ENCODE peak calls at places on chromosomes 3 and 15, in eight cellular contexts. F is skeletal muscle cell; Q is adrenal gland; O is iPS-NIHi11; S is activated CD4-positive, alpha-beta T cell treated with anti-CD3 and anti-CD28 coated beads, Interleukin-2, amount 10 ng/mL, durations not matched to agents 7 days and 5 days; U is CD4-positive, alpha-beta memory T cell; D is choroid plexus epithelial cell; K is B cell. H is an unnamed sample.

GRCh38 chr3:127734181-127734720 is 61.5 kb downstream of the ABTB1 start:
- DNase-seq in O (no peak), D (no peak), S (no peak), K (no peak), U (no peak), Q (no peak), F (no peak), H (no peak)

GRCh38 chr3:124483915-124484470 is 246.3 kb upstream of the UMPS start:
- DNase-seq in Q (no peak), F (no peak), S (no peak), U (no peak), K (no peak), D (peak), O (no peak), H (no peak)

GRCh38 chr15:66133247-66133646 is 120.3 kb downstream of the MEGF11 start:
- DNase-seq in K (no peak), D (no peak), F (no peak), O (no peak), U (no peak), Q (peak), S (no peak), H (no peak)

GRCh38 chr3:134754768-134755559 is 40.1 kb upstream of the EPHB1 start:
- DNase-seq in S (peak), K (peak), F (no peak), Q (peak), D (peak), O (peak), U (no peak), H (peak)

GRCh38 chr3:138332472-138333073 is 2.9 kb upstream of the NME9 start:
- DNase-seq in K (no peak), D (peak), O (peak), Q (no peak), S (no peak), F (no peak), U (peak), H (peak)

GRCh38 chr15:49238342-49238741 is 68.3 kb downstream of the GALK2 start:
- DNase-seq in Q (peak), K (no peak), S (no peak), U (no peak), D (peak), O (no peak), F (peak), H (no peak)

GRCh38 chr3:53045784-53046170 is at the start of gene SFMBT1:
- DNase-seq in O (peak), D (peak), Q (peak), U (peak), F (no peak), K (peak), S (peak), H (peak)

GRCh38 chr3:186985713-186986364 is 55.5 kb downstream of the ST6GAL1 start:
- DNase-seq in O (no peak), S (no peak), U (no peak), F (no peak), Q (no peak), K (peak), D (no peak), H (peak)

GRCh38 chr3:193962986-193963683 is 172.8 kb upstream of the HES1 start:
- DNase-seq in K (no peak), F (no peak), D (no peak), O (no peak), S (no peak), U (no peak), Q (no peak), H (no peak)

GRCh38 chr3:54342676-54343075 is 220.3 kb downstream of the CACNA2D3 start:
- DNase-seq in F (no peak), Q (no peak), S (no peak), O (no peak), U (no peak), K (no peak), D (no peak), H (peak)

GRCh38 chr3:45191924-45192417 is 34.1 kb downstream of the TMEM158 start:
- DNase-seq in K (no peak), D (no peak), O (no peak), F (no peak), U (no peak), S (no peak), Q (no peak), H (no peak)

GRCh38 chr3:158792709-158793108 is 9.1 kb upstream of the MFSD1 start:
- DNase-seq in Q (peak), F (peak), O (no peak), S (no peak), K (no peak), D (peak), U (no peak), H (no peak)

GRCh38 chr3:129486057-129487035 is 42.1 kb upstream of the RHO start:
- DNase-seq in S (no peak), Q (peak), F (peak), D (peak), U (no peak), K (no peak), O (peak), H (no peak)

GRCh38 chr3:16264174-16264707 is 502 bp downstream of the DPH3 start:
- DNase-seq in O (no peak), S (no peak), K (no peak), F (no peak), Q (peak), D (no peak), U (no peak), H (no peak)

GRCh38 chr3:34238407-34238806 is 440.0 kb downstream of the PDCD6IP start:
- DNase-seq in D (no peak), Q (no peak), O (no peak), U (no peak), S (no peak), F (no peak), K (no peak), H (no peak)

GRCh38 chr15:59996498-59997041 is 7.5 kb upstream of the FOXB1 start:
- DNase-seq in Q (no peak), S (no peak), K (peak), U (no peak), F (no peak), D (no peak), O (no peak), H (no peak)

GRCh38 chr3:11566478-11566877 is 77.2 kb downstream of the VGLL4 start:
- DNase-seq in K (no peak), Q (no peak), D (no peak), O (no peak), S (no peak), U (no peak), F (no peak), H (no peak)